ENCODE peak calls at places on chromosomes 13 and 19, in ten cellular contexts. U is MM.1S, S is PC-3, P is fibroblast of lung, I is astrocyte, R is mammary epithelial cell, W is HCT116, M is K562, J is PC-9, H is hepatocyte. D is an unnamed sample. For H3K9me3 and H3K4me1, the result is how much of the 10 kb centered on the place peaks cover.

GRCh38 chr13:45162194-45162593 is 38.7 kb downstream of the KCTD4 start:
- DNase-seq in J (no peak), R (no peak), I (peak), U (no peak), M (no peak), H (peak), W (no peak), S (peak), P (peak), D (no peak)

GRCh38 chr19:41233748-41234240 is 14.8 kb downstream of the AXL start:
- DNase-seq in H (no peak), U (no peak), M (no peak), W (no peak), J (no peak), S (no peak), P (no peak), R (no peak), I (no peak), D (no peak)

GRCh38 chr19:37817180-37817911 is 38.0 kb upstream of the ZNF573 start:
- DNase-seq in U (no peak), I (peak), W (no peak), S (no peak), J (no peak), H (peak), M (peak), P (peak), R (no peak), D (peak)

GRCh38 chr13:106496072-106496997 is 39.1 kb downstream of the EFNB2 start:
- DNase-seq in S (no peak), W (no peak), H (no peak), R (no peak), J (no peak), P (no peak), I (no peak), U (no peak), M (no peak), D (no peak)

GRCh38 chr19:5054551-5055456 is 85.9 kb downstream of the KDM4B start:
- DNase-seq in R (no peak), I (no peak), J (no peak), U (no peak), P (no peak), M (no peak), S (no peak), W (no peak), H (no peak), D (no peak)

GRCh38 chr13:106423530-106423929 is 111.9 kb downstream of the EFNB2 start:
- DNase-seq in W (no peak), H (no peak), J (no peak), M (no peak), S (no peak), I (no peak), P (no peak), R (no peak), U (no peak), D (no peak)

GRCh38 chr19:46533085-46534081 is 37.7 kb upstream of the PNMA8B start:
- DNase-seq in I (no peak), J (no peak), U (no peak), H (no peak), S (no peak), P (no peak), M (no peak), R (no peak), W (no peak), D (peak)

GRCh38 chr13:83691966-83692365 is 190.3 kb downstream of the SLITRK1 start:
- DNase-seq in H (no peak), U (no peak), W (no peak), P (peak), I (peak), R (no peak), S (no peak), M (no peak), J (no peak), D (no peak)

GRCh38 chr13:107111248-107111647 is 543.3 kb upstream of the ARGLU1 start:
- DNase-seq in S (no peak), W (no peak), R (no peak), M (no peak), J (no peak), H (no peak), I (no peak), U (no peak), P (no peak), D (no peak)

GRCh38 chr19:14550201-14550754 is 20.9 kb downstream of the TECR start:
- DNase-seq in I (no peak), W (no peak), H (peak), P (no peak), M (peak), J (peak), R (peak), S (peak), U (no peak), D (no peak)

GRCh38 chr19:50555447-50556235 is 12.6 kb downstream of the LRRC4B start:
- DNase-seq in U (no peak), S (no peak), J (no peak), M (no peak), I (no peak), R (no peak), H (no peak), W (no peak), P (no peak), D (no peak)

GRCh38 chr19:52700673-52701072 is 34.2 kb downstream of the ZNF611 start:
- DNase-seq in R (no peak), W (no peak), S (no peak), M (no peak), U (no peak), I (no peak), P (no peak), J (no peak), H (no peak), D (no peak)

DNA sequence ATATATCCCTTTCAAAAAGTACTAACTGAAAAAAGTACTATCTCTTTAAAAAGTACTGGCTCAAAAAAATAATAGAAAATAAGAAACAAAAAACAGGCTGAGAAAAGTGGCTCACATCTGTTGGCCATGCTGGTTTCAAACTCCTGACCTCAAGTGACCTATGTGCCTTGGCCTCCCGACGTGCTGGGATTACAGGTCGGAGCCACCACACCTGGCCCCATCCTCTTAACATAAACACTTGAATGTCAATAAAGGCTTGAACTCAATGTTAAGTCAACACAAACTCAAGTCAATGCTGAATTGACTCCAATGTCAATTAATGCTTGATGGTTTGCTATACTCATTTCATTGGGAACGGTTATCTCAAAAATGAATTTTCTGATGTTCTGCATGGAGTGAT is 30.9 kb downstream of the ZNF611 start:
- DNase-seq in W (no peak), S (no peak), R (no peak), U (no peak), J (no peak), M (no peak), H (no peak), P (no peak), I (no peak), D (no peak)
- H3K9me3 ChIP-seq in W (under half), S (under half), R (under half), U (under half), J (half or more), M (under half), H (under half), P (under half), I (under half), D (under half)

DNA sequence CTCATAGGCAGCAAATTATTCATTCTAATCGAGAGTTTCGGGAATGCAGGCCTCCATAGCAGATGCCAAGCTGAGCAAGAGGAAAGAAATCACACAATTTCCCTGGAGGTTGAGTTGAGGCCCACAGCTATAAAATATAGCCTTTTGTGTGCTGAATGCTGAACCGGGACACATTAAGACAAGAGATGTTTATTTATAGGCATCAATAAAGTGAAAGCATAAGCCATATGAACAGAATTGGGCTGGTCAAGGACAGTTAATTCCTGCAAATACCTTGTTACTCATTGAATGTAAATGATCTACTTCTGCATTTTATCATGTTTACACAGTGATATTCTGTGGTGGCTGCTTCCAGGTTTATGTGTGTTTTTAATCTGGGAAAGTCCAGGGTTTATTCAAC is 461.7 kb downstream of the KLF12 start:
- DNase-seq in J (no peak), I (peak), M (no peak), U (no peak), P (no peak), R (peak), S (peak), W (no peak), H (peak), D (no peak)
- H3K4me1 ChIP-seq in J (under half), I (under half), M (under half), U (under half), P (under half), R (under half), S (half or more), W (under half), H (under half), D (under half)

DNA sequence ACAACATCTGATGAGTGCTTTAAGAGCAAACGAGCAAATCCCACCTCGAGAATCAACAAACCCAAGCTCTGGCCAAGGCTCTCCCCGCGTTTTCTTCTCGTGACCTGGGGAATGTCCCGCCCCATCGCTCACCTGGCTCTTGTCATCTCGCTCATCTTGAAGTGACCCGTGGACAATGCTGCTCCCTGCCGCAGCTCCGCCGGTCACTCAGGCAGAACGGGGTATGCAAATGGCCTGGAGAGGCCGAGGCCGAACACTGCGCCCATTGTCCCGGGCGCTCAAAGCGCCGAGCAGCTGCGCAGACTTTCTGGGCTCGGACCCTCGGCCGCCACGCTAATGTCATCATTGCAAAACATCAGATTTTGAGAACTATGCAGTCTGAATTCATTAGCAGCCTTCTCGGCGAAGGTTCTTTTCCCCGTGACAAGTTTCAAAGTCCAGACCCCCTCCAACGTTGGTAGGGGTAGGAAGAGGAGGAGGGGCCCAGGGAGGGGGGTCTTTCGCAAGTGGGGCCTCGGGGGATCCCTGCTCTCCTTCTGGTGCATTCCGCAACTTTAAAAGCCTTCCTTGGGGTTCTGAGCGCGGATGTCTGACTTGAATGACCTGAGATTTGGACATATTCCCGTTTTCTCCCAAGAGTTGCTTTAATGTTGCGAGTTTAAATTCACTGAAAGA is 39.7 kb downstream of the SOX1 start:
- DNase-seq in U (no peak), I (no peak), R (no peak), W (no peak), M (no peak), H (no peak), P (no peak), S (no peak), J (no peak), D (no peak)
- TF ChIP-seq EZH2 in U (no peak), I (no peak), R (no peak), W (no peak), M (no peak), H (peak), P (no peak), S (no peak), J (no peak), D (no peak)

GRCh38 chr13:87120476-87120875 is 550.7 kb upstream of the SLITRK5 start:
- DNase-seq in H (no peak), S (no peak), W (no peak), U (no peak), P (peak), J (no peak), I (no peak), M (no peak), R (no peak), D (no peak)

GRCh38 chr13:87124785-87125074 is 546.4 kb upstream of the SLITRK5 start:
- DNase-seq in U (no peak), S (no peak), I (no peak), M (peak), R (no peak), P (no peak), W (no peak), H (no peak), J (no peak), D (no peak)

GRCh38 chr13:87128006-87128405 is 543.2 kb upstream of the SLITRK5 start:
- DNase-seq in W (no peak), I (peak), J (no peak), S (no peak), P (peak), M (no peak), U (no peak), R (no peak), H (no peak), D (peak)

GRCh38 chr13:87122551-87122950 is 548.6 kb upstream of the SLITRK5 start:
- DNase-seq in I (peak), P (no peak), U (no peak), J (no peak), S (peak), W (no peak), M (no peak), R (peak), H (no peak), D (no peak)

GRCh38 chr13:87123987-87124784 is 547.0 kb upstream of the SLITRK5 start:
- DNase-seq in H (peak), S (peak), U (no peak), P (peak), M (peak), R (peak), J (peak), W (peak), I (peak), D (peak)
- H3K9me3 ChIP-seq in H (under half), S (under half), U (under half), P (under half), M (under half), R (under half), J (under half), W (under half), I (under half), D (under half)

GRCh38 chr13:111175948-111176347 is 60.8 kb downstream of the ARHGEF7 start:
- DNase-seq in W (no peak), M (peak), R (no peak), U (no peak), H (no peak), I (no peak), P (no peak), S (no peak), J (no peak), D (no peak)
- H3K4me1 ChIP-seq in W (under half), M (under half), R (under half), U (under half), H (under half), I (under half), P (under half), S (under half), J (under half), D (under half)

GRCh38 chr13:78601124-78601885 is 2.0 kb downstream of the POU4F1 start:
- DNase-seq in J (no peak), W (no peak), U (no peak), M (no peak), P (peak), R (no peak), S (no peak), I (no peak), H (peak), D (peak)
- TF ChIP-seq EZH2 in J (no peak), W (no peak), U (no peak), M (no peak), P (peak), R (peak), S (no peak), I (peak), H (peak), D (peak)

GRCh38 chr19:21908066-21908465 is 72.1 kb upstream of the ZNF43 start:
- DNase-seq in I (no peak), S (no peak), M (no peak), H (no peak), J (no peak), W (no peak), U (no peak), R (no peak), P (no peak), D (no peak)

GRCh38 chr19:21900401-21900800 is 64.4 kb upstream of the ZNF43 start:
- DNase-seq in J (peak), H (no peak), R (no peak), M (no peak), I (no peak), U (no peak), S (no peak), P (no peak), W (no peak), D (no peak)

GRCh38 chr19:21901861-21902260 is 65.9 kb upstream of the ZNF43 start:
- DNase-seq in M (no peak), R (no peak), U (no peak), J (no peak), H (no peak), P (no peak), S (no peak), I (no peak), W (no peak), D (no peak)

GRCh38 chr19:21907516-21907915 is 71.5 kb upstream of the ZNF43 start:
- DNase-seq in P (no peak), J (no peak), W (no peak), I (no peak), U (no peak), H (no peak), M (no peak), S (no peak), R (no peak), D (no peak)

GRCh38 chr19:21902596-21902995 is 66.6 kb upstream of the ZNF43 start:
- DNase-seq in M (no peak), J (no peak), S (no peak), H (no peak), W (no peak), U (no peak), I (no peak), P (no peak), R (no peak), D (no peak)
- H3K9me3 ChIP-seq in M (under half), J (under half), S (under half), H (under half), W (under half), U (under half), I (under half), P (under half), R (under half), D (under half)